ENCODE peak calls at places on chromosomes 2 and 18, in four cellular contexts. J, L, W and V are unnamed samples.

GRCh38 chr18:12287684-12288405 is 20.2 kb upstream of the TUBB6 start:
- DNase-seq in W (peak), L (peak), J (peak), V (peak)

GRCh38 chr18:76991021-76991688 is 141.4 kb downstream of the MBP start:
- DNase-seq in J (no peak), L (no peak), W (no peak), V (no peak)

GRCh38 chr18:5630057-5630765 is 86.4 kb upstream of the EPB41L3 start:
- DNase-seq in L (peak), J (no peak), W (peak), V (peak)

GRCh38 chr2:189952536-189953109 is 109.9 kb downstream of the MSTN start:
- DNase-seq in W (no peak), L (no peak), J (no peak), V (no peak)

GRCh38 chr18:10518595-10519273 is 7.1 kb upstream of the NAPG start:
- DNase-seq in W (no peak), L (peak), J (no peak), V (peak)

GRCh38 chr2:96112501-96113366 is 3.6 kb downstream of the ADRA2B start:
- DNase-seq in W (no peak), J (no peak), L (peak), V (peak)

GRCh38 chr2:158786897-158787296 is 8.2 kb upstream of the DAPL1 start:
- DNase-seq in W (no peak), L (no peak), J (no peak), V (no peak)

GRCh38 chr2:210727549-210727948 is 171.2 kb downstream of the CPS1 start:
- DNase-seq in W (no peak), L (no peak), J (no peak), V (no peak)

GRCh38 chr2:20538308-20539132 is 91.6 kb downstream of the RHOB start:
- DNase-seq in L (no peak), J (no peak), W (no peak), V (no peak)

GRCh38 chr18:8428951-8429350 is 180.3 kb upstream of the RAB12 start:
- DNase-seq in W (no peak), J (no peak), L (no peak), V (no peak)

GRCh38 chr2:183063083-183063482 is 15.5 kb upstream of the DUSP19 start:
- DNase-seq in J (no peak), L (no peak), W (peak), V (no peak)

GRCh38 chr2:226030369-226031077 is 631.0 kb downstream of the NYAP2 start:
- DNase-seq in L (no peak), J (no peak), W (no peak), V (no peak)

GRCh38 chr18:48733854-48734253 is 195.0 kb downstream of the CTIF start:
- DNase-seq in L (peak), J (no peak), W (no peak), V (no peak)

GRCh38 chr2:144470334-144470733 is 49.6 kb downstream of the ZEB2 start:
- DNase-seq in J (no peak), W (no peak), L (no peak), V (no peak)

GRCh38 chr2:224178085-224178484 is 139.0 kb upstream of the SERPINE2 start:
- DNase-seq in J (no peak), W (no peak), L (no peak), V (no peak)

GRCh38 chr18:63022429-63023022 is 297.0 kb downstream of the BCL2 start:
- DNase-seq in J (no peak), W (no peak), L (no peak), V (no peak)

GRCh38 chr2:126655066-126655465 is 892 bp upstream of the GYPC start:
- DNase-seq in W (no peak), J (no peak), L (peak), V (no peak)

GRCh38 chr2:157395811-157396210 is 48.1 kb downstream of the CYTIP start:
- DNase-seq in W (peak), L (no peak), J (no peak), V (no peak)

GRCh38 chr2:56648802-56649201 is 465.0 kb downstream of the CCDC85A start:
- DNase-seq in L (no peak), W (no peak), J (no peak), V (no peak)

GRCh38 chr2:121036226-121036692 is 248.7 kb downstream of the TFCP2L1 start:
- DNase-seq in W (peak), J (no peak), L (no peak), V (no peak)

DNA sequence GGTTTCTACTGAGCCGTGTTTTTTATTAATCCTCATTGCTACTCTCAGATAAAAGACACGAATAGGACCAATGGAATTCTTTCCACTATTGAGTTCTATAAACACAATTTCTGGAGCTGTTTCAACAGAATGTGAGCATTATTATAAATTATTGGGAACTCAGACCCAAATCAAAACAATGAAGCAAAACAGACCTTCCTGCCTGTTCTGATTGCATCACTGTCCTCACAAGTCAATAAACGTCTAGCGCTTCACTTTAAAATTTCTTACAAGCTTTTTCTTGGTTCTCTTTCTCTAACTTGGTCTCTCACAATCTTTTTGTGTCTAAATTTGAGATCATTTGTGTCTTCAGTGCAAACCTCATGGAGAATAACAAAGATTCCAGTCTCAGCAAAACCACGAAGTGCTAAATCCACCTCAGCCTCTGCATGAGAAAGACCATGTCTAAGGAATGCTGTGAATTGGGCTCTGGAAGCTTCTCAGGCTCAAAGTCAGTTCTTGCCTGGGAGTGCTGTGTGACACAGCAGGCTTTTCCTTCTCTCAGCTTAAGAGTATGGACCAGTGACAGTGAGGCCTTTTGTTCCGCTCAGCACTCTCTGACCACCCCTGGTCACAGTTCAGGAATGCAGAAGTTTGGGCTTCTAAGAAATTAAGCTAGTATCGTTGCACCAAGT is 22.8 kb downstream of the ARHGAP28 start:
- DNase-seq in L (no peak), J (peak), W (no peak), V (no peak)
- H3K4me3 ChIP-seq in L (no peak), J (no peak), W (no peak), V (no peak)

DNA sequence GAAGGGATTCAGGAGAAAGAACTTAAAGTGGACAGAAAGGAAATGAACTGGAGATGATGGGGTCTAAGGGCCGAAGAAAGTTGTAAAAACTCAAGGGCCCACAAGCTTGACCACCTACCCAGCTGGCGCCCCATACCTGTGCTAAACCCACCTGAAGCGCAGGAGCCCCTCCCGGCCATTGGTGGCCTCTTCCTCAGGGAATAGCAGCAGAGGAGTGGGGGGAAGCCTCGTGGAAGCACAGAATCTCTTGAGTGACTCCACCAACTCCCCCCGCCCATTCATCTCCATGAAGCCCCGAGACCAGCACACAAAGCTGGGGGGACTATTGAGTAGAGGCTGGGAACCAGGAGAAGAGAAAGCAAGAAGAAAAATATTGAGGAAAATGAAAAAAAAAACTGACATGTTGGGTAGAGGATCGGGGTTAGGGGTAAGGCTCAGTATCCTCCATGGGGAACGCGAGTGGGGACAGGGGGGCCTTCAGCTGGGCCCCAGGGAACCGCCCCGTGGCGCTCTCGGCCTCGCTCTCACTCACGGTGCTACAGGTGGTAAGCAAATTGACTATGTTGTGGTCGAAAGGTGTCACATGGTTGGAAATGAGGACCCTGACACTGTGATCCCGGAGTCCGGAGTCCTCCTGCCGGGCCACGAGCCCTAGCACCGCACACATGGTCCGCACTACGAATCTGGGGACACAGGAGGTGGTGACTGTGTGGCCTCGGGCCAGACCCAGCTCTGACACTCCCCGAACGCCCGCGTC is 728 bp downstream of the AUP1 start:
- DNase-seq in W (no peak), J (no peak), L (no peak), V (peak)
- TF ChIP-seq CTCF in W (no peak), J (peak), L (no peak), V (no peak)

GRCh38 chr2:136106505-136106904 is 11.4 kb downstream of the CXCR4 start:
- DNase-seq in L (no peak), W (no peak), J (no peak), V (no peak)

GRCh38 chr2:136107238-136108033 is 10.5 kb downstream of the CXCR4 start:
- DNase-seq in L (no peak), J (no peak), W (no peak), V (no peak)

GRCh38 chr2:136104977-136105376 is 13.0 kb downstream of the CXCR4 start:
- DNase-seq in W (no peak), L (no peak), J (no peak), V (no peak)

GRCh38 chr2:136110528-136110927 is 7.4 kb downstream of the CXCR4 start:
- DNase-seq in W (no peak), J (no peak), L (no peak), V (no peak)

GRCh38 chr2:136108461-136108860 is 9.5 kb downstream of the CXCR4 start:
- DNase-seq in J (no peak), L (no peak), W (no peak), V (no peak)
- H3K4me3 ChIP-seq in J (no peak), L (no peak), W (no peak), V (no peak)

GRCh38 chr18:72041313-72042032 is 502.7 kb downstream of the CBLN2 start:
- DNase-seq in L (no peak), J (no peak), W (no peak), V (no peak)
- TF ChIP-seq CTCF in L (no peak), J (no peak), W (no peak), V (no peak)

DNA sequence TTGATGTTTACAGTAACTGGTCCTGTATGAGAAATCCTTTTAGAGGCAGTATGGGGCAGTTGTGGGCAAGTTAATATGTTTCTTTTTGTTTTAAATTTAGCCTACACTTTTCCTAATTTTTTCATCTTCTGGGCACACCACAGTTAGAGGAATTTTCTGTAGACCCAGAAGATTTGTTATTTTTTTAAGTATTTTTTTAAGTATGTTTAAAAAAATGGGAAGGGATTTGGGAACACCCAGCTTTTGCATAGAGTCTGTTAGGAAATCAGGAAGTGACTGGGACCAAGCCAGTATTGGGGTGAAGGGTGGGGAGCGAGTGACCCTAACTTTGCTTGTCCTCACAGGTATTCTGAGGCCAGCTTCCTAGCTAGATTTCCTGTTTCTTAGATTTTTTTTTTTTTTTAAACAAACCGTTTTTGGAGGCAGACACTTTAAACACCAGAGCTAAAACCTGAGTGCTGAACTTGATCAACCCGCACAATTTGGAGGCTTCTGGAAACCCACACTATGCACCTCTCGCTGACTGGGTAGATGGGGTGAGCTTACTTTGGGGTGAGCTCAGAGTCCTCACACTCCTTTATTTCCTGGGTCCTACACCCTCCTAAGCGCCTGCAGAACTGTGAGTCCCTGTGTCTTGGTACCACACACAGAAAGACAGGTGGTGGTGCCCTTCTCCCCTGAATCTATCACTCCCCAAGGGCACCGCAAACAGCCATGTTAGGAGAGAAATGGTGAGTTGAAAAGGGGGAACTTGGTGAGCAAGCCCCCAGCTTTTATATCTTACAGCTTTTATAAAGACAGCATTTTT is 5.2 kb downstream of the GATA6 start:
- DNase-seq in W (no peak), J (no peak), L (no peak), V (peak)
- H3K4me3 ChIP-seq in W (no peak), J (no peak), L (peak), V (no peak)

GRCh38 chr18:27549335-27550039 is 364.4 kb upstream of the CHST9 start:
- DNase-seq in J (no peak), W (no peak), L (no peak), V (no peak)
- TF ChIP-seq CTCF in J (no peak), W (no peak), L (no peak), V (no peak)

DNA sequence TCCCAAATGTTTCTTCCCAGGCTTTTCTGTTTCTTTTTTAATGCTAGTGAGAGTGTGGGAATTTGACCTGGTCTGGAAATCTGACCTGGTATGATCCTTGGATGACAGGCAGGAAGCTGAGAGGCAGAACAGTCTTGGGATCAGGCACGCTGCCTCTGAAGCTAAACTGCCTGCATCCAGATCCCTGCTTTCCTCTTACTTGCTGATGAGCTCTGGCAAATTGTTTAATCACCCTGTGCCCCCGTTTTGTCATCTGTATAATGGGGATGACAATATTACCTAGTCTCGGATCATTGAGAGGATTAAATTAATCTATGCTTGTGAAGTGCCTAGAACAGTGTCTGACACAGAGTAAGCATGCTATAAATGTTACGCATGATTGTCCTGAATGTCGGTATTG is 3.3 kb downstream of the KLHL23 start:
- DNase-seq in J (no peak), W (no peak), L (no peak), V (no peak)
- H3K4me3 ChIP-seq in J (no peak), W (no peak), L (no peak), V (no peak)

GRCh38 chr18:32956591-32957310 is 183.9 kb upstream of the KLHL14 start:
- DNase-seq in J (no peak), W (no peak), L (no peak), V (no peak)
- TF ChIP-seq CTCF in J (no peak), W (no peak), L (no peak), V (no peak)